ENCODE peak calls at places on chromosome 17, in six cellular contexts. M is A549, G is gastrocnemius medialis, E is sigmoid colon, S is body of pancreas, K is esophagus muscularis mucosa. V is an unnamed sample.

GRCh38 chr17:8138366-8138671 is 13.9 kb downstream of the PER1 start:
- DNase-seq in M (no peak), G (no peak), E (no peak), S (no peak), K (no peak), V (no peak)

GRCh38 chr17:83124871-83125514 is 45.6 kb downstream of the METRNL start:
- DNase-seq in M (no peak), G (no peak), E (peak; percentile 59), S (no peak), K (no peak), V (peak; percentile 3)

GRCh38 chr17:2594657-2595085 is 1.2 kb downstream of the PAFAH1B1 start:
- DNase-seq in M (peak; percentile 19), G (no peak), E (no peak), S (no peak), K (no peak), V (no peak)

GRCh38 chr17:64085650-64086005 is 44.3 kb downstream of the ERN1 start:
- DNase-seq in M (no peak), G (no peak), E (no peak), S (no peak), K (no peak), V (no peak)

GRCh38 chr17:34740516-34740915 is 161.1 kb downstream of the TMEM132E start:
- DNase-seq in M (no peak), G (no peak), E (peak; percentile 34), S (no peak), K (no peak), V (no peak)

GRCh38 chr17:181213-182163 is at the start of gene DOC2B:
- DNase-seq in M (no peak), G (no peak), E (no peak), S (peak; percentile 65), K (no peak), V (no peak)

GRCh38 chr17:2055494-2056220 is 754 bp downstream of the HIC1 start:
- DNase-seq in M (no peak), G (no peak), E (peak; percentile 68), S (no peak), K (no peak), V (no peak)

GRCh38 chr17:83109793-83110645 is 30.6 kb downstream of the METRNL start:
- DNase-seq in M (peak; percentile 93), G (no peak), E (peak; percentile 96), S (peak; percentile 86), K (peak; percentile 95), V (peak; percentile 96)

GRCh38 chr17:339193-340061 is 13.2 kb downstream of the RPH3AL start:
- DNase-seq in M (no peak), G (no peak), E (peak; percentile 48), S (peak; percentile 87), K (no peak), V (no peak)

GRCh38 chr17:11330871-11331270 is 89.9 kb downstream of the SHISA6 start:
- DNase-seq in M (no peak), G (no peak), E (no peak), S (no peak), K (peak; percentile 89), V (no peak)

GRCh38 chr17:48871551-48872351 is 20.8 kb upstream of the ATP5MC1 start:
- DNase-seq in M (peak; percentile 93), G (no peak), E (no peak), S (peak; percentile 81), K (no peak), V (no peak)

GRCh38 chr17:58338907-58339774 is 10.5 kb upstream of the TSPOAP1 start:
- DNase-seq in M (no peak), G (no peak), E (peak; percentile 80), S (no peak), K (no peak), V (no peak)
- TF ChIP-seq POLR2A in M (no peak), G (no peak), E (no peak), S (no peak), K (no peak), V (no peak)

GRCh38 chr17:17075037-17075755 is 32.9 kb downstream of the MPRIP start:
- DNase-seq in M (no peak), G (no peak), E (peak; percentile 91), S (no peak), K (no peak), V (peak; percentile 58)
- H3K4me1 ChIP-seq in M (peaks cover 99% of the 10 kb centered on the region), G (peaks cover 93% of the 10 kb centered on the region), E (peaks cover 89% of the 10 kb centered on the region), S (peaks cover 43% of the 10 kb centered on the region), K (peaks cover 91% of the 10 kb centered on the region), V (peaks cover 10% of the 10 kb centered on the region)

DNA sequence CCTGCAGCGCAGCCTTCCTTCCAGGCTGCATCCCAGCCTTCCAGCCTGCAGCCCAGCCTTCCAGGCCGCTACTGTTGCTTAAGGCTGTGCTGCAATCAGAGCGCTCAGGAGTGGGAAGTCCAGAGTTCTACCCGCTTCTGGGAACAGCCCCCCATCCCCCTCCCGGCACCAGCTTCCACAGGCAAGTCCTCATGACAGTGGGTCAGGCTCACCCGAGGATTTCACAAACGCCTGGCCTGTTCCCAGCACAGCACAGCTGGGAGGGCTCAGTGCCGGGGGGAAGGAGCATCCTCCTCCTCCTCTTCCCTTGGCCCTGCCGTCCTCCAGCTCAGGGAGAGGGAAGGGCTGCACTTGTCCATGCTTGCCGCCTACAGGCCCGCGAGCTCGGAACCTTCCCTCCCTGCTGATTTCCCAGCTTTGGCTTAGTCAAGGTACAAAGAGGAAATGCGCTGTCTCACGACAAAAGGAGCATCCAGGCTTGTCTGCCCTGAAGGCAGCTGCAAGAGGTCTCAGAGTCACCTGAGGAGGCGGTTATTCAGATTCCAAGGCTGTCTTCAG is 8.3 kb downstream of the SOCS3 start:
- DNase-seq in M (peak; percentile 86), G (peak; percentile 95), E (peak; percentile 100), S (peak; percentile 73), K (peak; percentile 99), V (peak; percentile 90)
- TF ChIP-seq POLR2A in M (no peak), G (no peak), E (no peak), S (no peak), K (peak; percentile 60), V (no peak)

DNA sequence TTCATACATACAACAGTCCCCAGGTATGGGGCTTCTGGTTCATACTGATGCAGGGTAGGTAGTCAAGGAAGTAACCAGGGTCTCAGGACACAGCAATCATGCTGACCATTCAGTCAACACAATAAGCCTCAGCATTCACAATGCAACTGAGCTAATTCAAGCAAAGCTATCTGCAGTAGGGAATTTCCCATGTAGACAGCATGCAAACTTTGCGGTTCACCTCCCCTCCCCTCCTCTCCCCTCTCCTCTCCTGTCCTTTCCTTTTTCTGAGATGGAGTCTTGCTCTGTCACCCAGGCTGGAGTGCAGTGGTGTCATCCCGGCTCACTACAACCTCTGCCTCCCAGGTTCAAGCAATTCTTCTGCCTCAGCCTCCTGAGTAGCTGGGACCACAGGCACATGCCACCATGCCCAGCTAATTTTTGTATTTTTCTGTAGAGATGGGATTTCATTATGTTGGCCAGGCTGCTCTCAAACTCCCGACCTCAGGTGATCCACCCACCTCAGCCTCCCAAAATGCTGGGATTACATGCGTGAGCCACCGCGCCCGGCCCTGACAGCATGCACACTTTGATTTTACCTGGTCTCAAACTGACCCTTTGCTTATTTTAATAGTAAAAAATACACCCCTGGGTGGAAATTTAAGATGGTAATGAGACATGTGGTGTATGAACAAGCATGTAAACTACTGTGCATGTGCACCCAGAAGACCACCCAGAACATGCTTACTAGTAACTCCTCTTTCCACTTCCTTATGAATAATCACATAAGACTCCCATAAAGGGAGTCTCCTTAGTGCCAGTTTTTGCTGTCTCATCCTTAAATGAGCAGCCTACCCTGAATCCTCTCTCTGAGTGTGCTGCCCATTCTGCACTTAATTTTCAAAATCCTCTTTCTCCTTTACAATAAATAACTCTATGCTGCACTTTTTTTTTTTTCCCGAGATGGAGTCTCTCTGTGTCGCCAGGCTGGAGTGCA is 9.3 kb upstream of the RNF135 start:
- DNase-seq in M (peak; percentile 55), G (no peak), E (no peak), S (no peak), K (no peak), V (no peak)
- H3K4me1 ChIP-seq in M (peaks cover 17% of the 10 kb centered on the region), G (peaks cover 2% of the 10 kb centered on the region), E (peaks cover 6% of the 10 kb centered on the region), S (no peaks in the 10 kb centered on the region), K (peaks cover 14% of the 10 kb centered on the region), V (no peaks in the 10 kb centered on the region)

DNA sequence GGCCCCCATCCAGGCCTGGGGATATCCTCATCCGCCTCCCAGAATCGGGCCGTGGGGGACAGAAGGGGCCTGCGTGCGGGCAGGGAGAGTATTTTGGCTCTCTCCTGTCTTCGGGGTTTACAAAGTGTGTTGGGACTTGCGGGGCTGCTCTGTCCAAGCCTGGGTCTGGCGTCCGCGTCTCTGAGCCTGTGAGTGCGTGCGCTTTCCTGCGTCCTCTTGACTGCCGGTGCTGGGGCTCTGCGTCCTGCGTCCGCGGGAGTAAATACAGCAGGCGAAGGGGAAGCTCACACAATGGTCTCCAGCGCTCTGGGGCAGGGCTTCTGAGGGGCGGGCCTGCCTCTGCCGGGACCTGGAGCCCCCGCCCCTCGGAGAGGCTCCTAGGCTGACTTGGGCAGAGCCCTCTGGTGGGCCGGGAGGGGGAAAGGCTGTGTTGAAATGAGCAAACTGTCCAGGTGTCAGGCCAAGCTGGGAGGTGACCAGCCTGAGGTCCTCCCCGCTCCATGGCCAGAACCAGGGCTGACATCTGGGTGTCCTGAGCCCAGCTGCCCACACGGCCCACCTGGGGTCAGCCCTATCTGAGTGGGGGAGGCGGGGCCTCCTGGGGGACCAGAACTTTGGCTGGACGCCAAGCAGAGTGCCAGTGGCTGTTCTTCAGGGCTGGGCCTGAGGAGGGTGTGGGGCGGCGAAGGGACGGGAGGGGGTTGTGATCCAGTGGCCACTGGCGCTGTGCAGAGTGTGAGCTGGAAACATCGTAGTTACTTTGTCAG is 233.6 kb downstream of the SEC14L1 start:
- DNase-seq in M (no peak), G (peak; percentile 88), E (peak; percentile 97), S (peak; percentile 79), K (peak; percentile 96), V (peak; percentile 75)
- TF ChIP-seq POLR2A in M (no peak), G (peak; percentile 58), E (peak; percentile 92), S (peak; percentile 24), K (peak; percentile 41), V (peak; percentile 41)

DNA sequence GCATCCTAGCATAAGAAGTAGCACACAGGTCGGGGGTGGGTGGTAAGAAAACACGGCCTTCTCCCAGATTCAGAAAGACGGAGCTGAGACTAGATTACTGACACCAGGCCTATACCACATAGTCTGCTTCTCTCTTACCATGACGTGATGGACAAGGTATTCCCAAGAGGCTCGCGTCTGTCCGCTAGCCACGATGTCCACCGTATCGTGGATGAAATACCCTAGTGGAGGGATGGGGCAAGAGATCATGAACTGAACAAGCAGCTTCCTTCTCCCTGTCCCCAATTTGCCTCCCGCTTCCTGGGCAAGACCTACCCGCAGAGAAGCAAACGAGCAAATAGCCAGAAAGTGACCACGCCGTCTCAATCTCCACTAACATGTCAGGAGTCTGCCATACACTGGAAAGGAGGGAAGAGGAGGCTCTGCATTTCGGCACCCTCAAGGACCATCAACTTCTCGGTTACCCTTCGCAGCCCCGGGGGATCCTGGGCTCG is 820 bp downstream of the TLCD1 start:
- DNase-seq in M (peak; percentile 88), G (no peak), E (peak; percentile 70), S (peak; percentile 25), K (no peak), V (no peak)
- H3K4me1 ChIP-seq in M (peaks cover 47% of the 10 kb centered on the region), G (peaks cover 47% of the 10 kb centered on the region), E (peaks cover 60% of the 10 kb centered on the region), S (peaks cover 61% of the 10 kb centered on the region), K (peaks cover 69% of the 10 kb centered on the region), V (peaks cover 15% of the 10 kb centered on the region)

V was measured in breast epithelium.